ENCODE peak calls at places on chromosome 2, in four cellular contexts. X is H1, V is HepG2, G is GM12878. K is an unnamed sample.

GRCh38 chr2:7634370-7634769 is 717.2 kb downstream of the RNF144A start:
- DNase-seq in V (no peak), G (no peak), X (no peak), K (no peak)

GRCh38 chr2:27016801-27017325 is 15.9 kb upstream of the TMEM214 start:
- DNase-seq in V (peak; percentile 76), X (peak; percentile 61), G (no peak), K (peak; percentile 86)

GRCh38 chr2:111617299-111617803 is 266.6 kb downstream of the ANAPC1 start:
- DNase-seq in X (no peak), G (no peak), V (peak; percentile 85), K (no peak)

GRCh38 chr2:40287815-40288214 is 164.1 kb downstream of the SLC8A1 start:
- DNase-seq in X (no peak), G (no peak), V (no peak), K (no peak)

GRCh38 chr2:112749755-112750559 is 14.5 kb downstream of the CKAP2L start:
- DNase-seq in X (no peak), V (peak; percentile 62), G (no peak), K (peak; percentile 72)

GRCh38 chr2:224982226-224982625 is 60.0 kb downstream of the DOCK10 start:
- DNase-seq in G (no peak), X (no peak), V (no peak), K (peak; percentile 36)

GRCh38 chr2:172606285-172606684 is 50.4 kb downstream of the PDK1 start:
- DNase-seq in X (no peak), V (no peak), G (no peak), K (no peak)

GRCh38 chr2:229344151-229344551 is 73.1 kb upstream of the PID1 start:
- DNase-seq in X (no peak), V (no peak), G (no peak), K (no peak)

GRCh38 chr2:97774425-97774824 is 61.0 kb downstream of the ZAP70 start:
- DNase-seq in V (peak; percentile 24), X (no peak), G (no peak), K (no peak)

GRCh38 chr2:88099798-88100488 is 27.9 kb downstream of the FABP1 start:
- DNase-seq in X (peak; percentile 88), G (no peak), V (no peak), K (peak; percentile 40)

GRCh38 chr2:240469747-240470146 is 34.3 kb downstream of the GPC1 start:
- DNase-seq in V (no peak), G (no peak), X (no peak), K (no peak)

GRCh38 chr2:185668710-185669109 is 69.9 kb upstream of the FSIP2 start:
- DNase-seq in X (no peak), V (no peak), G (no peak), K (no peak)

GRCh38 chr2:37332560-37332959 is 7.9 kb upstream of the PRKD3 start:
- DNase-seq in V (no peak), X (no peak), G (no peak), K (no peak)

GRCh38 chr2:149490296-149490695 is 97.3 kb downstream of the MMADHC start:
- DNase-seq in X (no peak), V (no peak), G (no peak), K (peak; percentile 37)

GRCh38 chr2:46704593-46704992 is 211.0 kb downstream of the MCFD2 start:
- DNase-seq in V (no peak), G (no peak), X (peak; percentile 21), K (no peak)

GRCh38 chr2:131034122-131035051 is 58.9 kb downstream of the FAM168B start:
- DNase-seq in G (no peak), V (no peak), X (no peak), K (peak; percentile 89)

GRCh38 chr2:43937269-43937820 is 58.4 kb downstream of the LRPPRC start:
- DNase-seq in G (no peak), V (no peak), X (no peak), K (no peak)

GRCh38 chr2:128664499-128664971 is 345.9 kb upstream of the HS6ST1 start:
- DNase-seq in V (no peak), X (no peak), G (no peak), K (no peak)

GRCh38 chr2:64779117-64779690 is 125.5 kb upstream of the SERTAD2 start:
- DNase-seq in X (no peak), V (no peak), G (no peak), K (no peak)

GRCh38 chr2:13676269-13676668 is 956.2 kb upstream of the LRATD1 start:
- DNase-seq in X (no peak), V (no peak), G (no peak), K (no peak)

GRCh38 chr2:225091336-225091735 is 49.1 kb upstream of the DOCK10 start:
- DNase-seq in G (no peak), V (no peak), X (no peak), K (no peak)

GRCh38 chr2:58879834-58880233 is 638.7 kb upstream of the FANCL start:
- DNase-seq in X (no peak), G (no peak), V (no peak), K (no peak)

GRCh38 chr2:121626777-121627524 is 22.3 kb downstream of the CLASP1 start:
- DNase-seq in X (no peak), V (no peak), G (no peak), K (no peak)

GRCh38 chr2:230964136-230964730 is 31.7 kb upstream of the SPATA3 start:
- DNase-seq in X (no peak), V (no peak), G (no peak), K (no peak)

GRCh38 chr2:144707927-144708326 is 188.0 kb upstream of the ZEB2 start:
- DNase-seq in V (no peak), X (no peak), G (no peak), K (no peak)

GRCh38 chr2:84862006-84862405 is 18.9 kb downstream of the TRABD2A start:
- DNase-seq in X (no peak), G (no peak), V (no peak), K (no peak)

GRCh38 chr2:186894478-186894877 is 45.5 kb upstream of the ZSWIM2 start:
- DNase-seq in G (no peak), V (no peak), X (no peak), K (no peak)

GRCh38 chr2:86383844-86384243 is 46.4 kb upstream of the REEP1 start:
- DNase-seq in G (no peak), X (no peak), V (no peak), K (no peak)

GRCh38 chr2:37000988-37001556 is 34.7 kb upstream of the STRN start:
- DNase-seq in G (no peak), V (no peak), X (no peak), K (no peak)

GRCh38 chr2:19360266-19360665 is 1.8 kb upstream of the OSR1 start:
- DNase-seq in X (no peak), V (no peak), G (no peak), K (no peak)

GRCh38 chr2:147910990-147911473 is 66.2 kb downstream of the ACVR2A start:
- DNase-seq in X (no peak), V (peak; percentile 54), G (peak; percentile 21), K (no peak)

GRCh38 chr2:97731274-97732050 is 18.1 kb downstream of the ZAP70 start:
- DNase-seq in X (no peak), V (no peak), G (no peak), K (no peak)

GRCh38 chr2:72828840-72829507 is 3.1 kb upstream of the EXOC6B start:
- DNase-seq in V (no peak), X (no peak), G (no peak), K (no peak)

GRCh38 chr2:7633556-7634153 is 716.4 kb downstream of the RNF144A start:
- DNase-seq in V (no peak), X (no peak), G (no peak), K (no peak)

GRCh38 chr2:221264318-221264717 is 307.8 kb downstream of the EPHA4 start:
- DNase-seq in V (no peak), G (no peak), X (no peak), K (no peak)

GRCh38 chr2:18924905-18925691 is 335.7 kb upstream of the NT5C1B start:
- DNase-seq in V (no peak), G (no peak), X (no peak), K (no peak)

GRCh38 chr2:55010149-55010591 is 40.1 kb downstream of the RTN4 start:
- DNase-seq in G (peak; percentile 60), V (no peak), X (no peak), K (no peak)
- H2AFZ ChIP-seq in G (peak overlapping the region; percentile 36), V (no peak overlapping the region), X (no peak overlapping the region), K (no peak overlapping the region)

DNA sequence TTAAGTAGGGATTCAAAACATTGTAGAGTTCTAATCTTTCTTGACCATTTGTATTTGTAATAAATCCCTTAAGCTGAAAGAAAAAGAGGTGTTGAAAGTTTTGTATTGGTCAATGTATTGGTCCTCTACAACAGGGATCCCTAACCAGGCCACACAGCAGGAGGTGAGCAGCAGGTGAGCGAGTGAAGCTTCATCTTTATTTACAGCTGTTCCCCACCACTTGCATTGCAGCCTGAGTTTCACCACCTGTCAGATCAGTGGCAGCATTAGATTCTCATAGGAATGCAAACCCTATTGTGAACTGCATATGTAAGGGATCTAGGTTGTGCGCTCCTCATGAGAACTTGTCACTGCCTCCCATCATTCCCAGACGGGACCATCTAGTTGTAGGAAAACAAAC is 715.7 kb upstream of the NXPH2 start:
- DNase-seq in V (no peak), G (no peak), X (no peak), K (no peak)
- TF ChIP-seq RFX5 in V (no peak), G (no peak), X (no peak), K (no peak)

DNA sequence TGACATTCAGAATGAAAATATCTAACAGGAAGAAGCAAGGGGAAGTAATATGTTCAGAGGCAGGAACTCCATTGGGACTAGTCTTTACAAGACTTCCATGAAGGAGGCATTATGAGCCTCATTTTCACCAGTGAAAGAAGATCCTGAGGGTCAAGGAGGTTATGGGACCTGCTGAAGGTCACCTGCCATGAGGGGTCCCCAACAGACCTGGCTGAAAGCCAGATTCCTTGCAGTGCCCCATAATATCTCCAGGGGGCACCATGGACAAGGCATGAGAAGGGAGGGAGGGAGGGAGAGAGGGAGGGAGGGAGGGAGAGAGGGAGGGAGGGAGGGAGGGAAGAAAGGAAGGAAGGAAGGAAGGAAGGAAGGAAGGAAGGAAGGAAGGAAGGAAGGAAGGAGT is 27.9 kb downstream of the XDH start:
- DNase-seq in X (no peak), V (peak; percentile 11), G (no peak), K (peak; percentile 55)
- TF ChIP-seq TCF12 in X (no peak), V (no peak), G (no peak), K (no peak)

DNA sequence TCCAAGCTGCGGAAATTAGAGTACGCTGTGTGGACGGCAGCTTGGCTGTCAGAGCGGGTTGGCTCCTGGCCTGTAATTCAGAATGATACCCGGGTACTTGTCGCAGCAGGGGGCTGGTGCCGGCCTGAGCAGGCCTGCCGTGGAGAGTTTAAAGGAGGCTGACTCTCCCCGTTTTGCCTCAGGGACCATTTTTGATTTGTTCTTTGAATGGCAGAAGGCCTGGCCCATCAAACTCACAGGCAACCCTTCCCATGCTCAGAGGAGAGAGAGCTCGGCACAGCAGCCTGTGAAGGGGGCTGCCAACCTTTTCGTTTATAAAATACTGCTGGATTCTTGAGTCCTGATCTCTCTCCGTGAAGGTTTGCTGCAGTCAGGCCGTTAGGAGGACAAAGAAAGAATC is 151.3 kb downstream of the KLHL29 start:
- DNase-seq in X (no peak), G (no peak), V (no peak), K (no peak)
- H2AFZ ChIP-seq in X (no peak overlapping the region), G (no peak overlapping the region), V (no peak overlapping the region), K (no peak overlapping the region)

DNA sequence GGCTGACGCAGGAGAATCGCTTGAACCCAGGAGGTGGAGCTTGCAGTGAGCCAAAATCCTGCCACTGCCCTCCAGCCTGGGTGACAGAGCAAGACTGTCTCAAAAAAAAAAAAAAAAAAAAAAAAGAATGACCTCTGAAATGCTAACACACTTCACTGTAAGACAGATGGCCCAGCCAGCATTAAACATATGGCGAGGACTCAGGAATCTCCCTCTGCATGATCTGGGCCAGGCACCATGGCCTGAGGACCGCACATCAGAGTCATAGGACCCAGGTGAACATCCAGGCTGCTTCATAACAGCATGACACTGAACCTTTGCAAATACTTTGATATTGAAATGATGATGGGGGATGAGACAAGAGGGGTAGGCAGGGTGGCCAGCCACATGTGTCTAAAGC is 56.1 kb upstream of the DNMT3A start:
- DNase-seq in V (no peak), X (no peak), G (no peak), K (peak; percentile 60)
- TF ChIP-seq RFX5 in V (no peak), X (no peak), G (no peak), K (no peak)

GRCh38 chr2:201546576-201546975 is 95.0 kb downstream of the STRADB start:
- DNase-seq in G (no peak), X (no peak), V (no peak), K (no peak)
- TF ChIP-seq TCF12 in G (no peak), X (no peak), V (no peak), K (peak; percentile 6)